ENCODE peak calls at places on chromosomes 2 and 18, in eight cellular contexts. X is NCI-H460; B is AG08395; I is EL; G is NCI-H1105; Z is nephron progenitor cell; D is activated CD4-positive, alpha-beta T cell treated with anti-CD3 and anti-CD28 coated beads, Interleukin-2, amount 50 U/mL, for 48 hours; C is activated T-cell treated with anti-CD3 and anti-CD28 coated beads for 1 hour. M is an unnamed sample.

GRCh38 chr2:162243305-162243693 is at the start of gene FAP:
- DNase-seq in X (no peak), B (peak), I (peak), G (no peak), Z (no peak), D (no peak), C (no peak), M (no peak)

GRCh38 chr2:231047270-231047921 is 9.3 kb upstream of the PSMD1 start:
- DNase-seq in X (no peak), B (no peak), I (no peak), G (no peak), Z (no peak), D (no peak), C (no peak), M (no peak)

GRCh38 chr2:3116371-3116770 is 261.2 kb downstream of the EIPR1 start:
- DNase-seq in X (no peak), B (no peak), I (no peak), G (no peak), Z (no peak), D (no peak), C (no peak), M (no peak)

GRCh38 chr2:31266804-31267203 is 32.9 kb downstream of the EHD3 start:
- DNase-seq in X (no peak), B (no peak), I (no peak), G (no peak), Z (no peak), D (no peak), C (no peak), M (no peak)

GRCh38 chr2:160380613-160381012 is 113.0 kb downstream of the RBMS1 start:
- DNase-seq in X (no peak), B (no peak), I (no peak), G (no peak), Z (no peak), D (no peak), C (no peak), M (no peak)

GRCh38 chr18:75121266-75121665 is 87.7 kb downstream of the PTGR3 start:
- DNase-seq in X (no peak), B (no peak), I (no peak), G (no peak), Z (no peak), D (no peak), C (no peak), M (no peak)

GRCh38 chr18:35713545-35713944 is 132.0 kb downstream of the GALNT1 start:
- DNase-seq in X (no peak), B (peak), I (peak), G (no peak), Z (no peak), D (no peak), C (no peak), M (no peak)

GRCh38 chr2:70123051-70123828 is 36.0 kb downstream of the PCBP1 start:
- DNase-seq in X (no peak), B (peak), I (peak), G (no peak), Z (peak), D (no peak), C (no peak), M (peak)

GRCh38 chr18:46917108-46917807 is at the start of the genes KATNAL2 and PIAS2:
- DNase-seq in X (peak), B (peak), I (peak), G (peak), Z (peak), D (peak), C (peak), M (peak)

M was measured in NCI-H510A.